ENCODE peak calls at places on chromosomes 1 and 21, in seven cellular contexts. V is fibroblast of the conjunctiva; S is NB4; O is T-helper 2 cell; K is activated naive CD8-positive, alpha-beta T cell treated with anti-CD3 and anti-CD28 coated beads, Interleukin-2, amount 50 U/mL, for 24 hours; R is transverse colon; L is cardiac muscle cell. D is an unnamed sample.

GRCh38 chr1:37481289-37482003 is 7.1 kb downstream of the ZC3H12A start:
- DNase-seq in V (no peak), S (peak), O (no peak), K (no peak), R (peak), L (no peak), D (no peak)

GRCh38 chr1:245666412-245666811 is 511.6 kb downstream of the KIF26B start:
- DNase-seq in V (no peak), S (no peak), O (no peak), K (no peak), R (no peak), L (no peak), D (no peak)

GRCh38 chr1:25837253-25837875 is 17.6 kb downstream of the MTFR1L start:
- DNase-seq in V (no peak), S (no peak), O (no peak), K (no peak), R (no peak), L (no peak), D (no peak)

GRCh38 chr1:162193815-162194214 is 124.3 kb downstream of the NOS1AP start:
- DNase-seq in V (no peak), S (no peak), O (no peak), K (no peak), R (no peak), L (no peak), D (no peak)

GRCh38 chr21:29449306-29449940 is 150.7 kb downstream of the BACH1 start:
- DNase-seq in V (no peak), S (no peak), O (peak), K (no peak), R (no peak), L (no peak), D (peak)

GRCh38 chr1:74772945-74773344 is 40.0 kb downstream of the TYW3 start:
- DNase-seq in V (no peak), S (peak), O (no peak), K (no peak), R (no peak), L (no peak), D (no peak)

GRCh38 chr21:14874379-14874778 is 190.4 kb downstream of the NRIP1 start:
- DNase-seq in V (no peak), S (no peak), O (no peak), K (no peak), R (no peak), L (no peak), D (no peak)

GRCh38 chr1:12275370-12275769 is 45.5 kb downstream of the VPS13D start:
- DNase-seq in V (no peak), S (peak), O (no peak), K (peak), R (peak), L (peak), D (peak)

GRCh38 chr1:6003568-6004411 is 11.6 kb upstream of the NPHP4 start:
- DNase-seq in V (no peak), S (no peak), O (no peak), K (no peak), R (no peak), L (no peak), D (no peak)

GRCh38 chr1:213124590-213124989 is 73.5 kb downstream of the RPS6KC1 start:
- DNase-seq in V (no peak), S (no peak), O (no peak), K (no peak), R (no peak), L (no peak), D (no peak)

GRCh38 chr1:204278254-204278653 is 64.5 kb upstream of the GOLT1A start:
- DNase-seq in V (no peak), S (no peak), O (no peak), K (no peak), R (no peak), L (no peak), D (no peak)

GRCh38 chr21:29077651-29078090 is 4.2 kb upstream of the CCT8 start:
- DNase-seq in V (no peak), S (no peak), O (no peak), K (peak), R (no peak), L (no peak), D (peak)

GRCh38 chr1:55364216-55364615 is 149.1 kb upstream of the USP24 start:
- DNase-seq in V (no peak), S (no peak), O (no peak), K (no peak), R (no peak), L (no peak), D (no peak)

GRCh38 chr1:201329286-201329685 is 46.0 kb downstream of the PKP1 start:
- DNase-seq in V (no peak), S (no peak), O (no peak), K (no peak), R (no peak), L (peak), D (no peak)

GRCh38 chr1:230548997-230549396 is 93.3 kb upstream of the COG2 start:
- DNase-seq in V (no peak), S (no peak), O (no peak), K (no peak), R (no peak), L (no peak), D (no peak)

GRCh38 chr1:100277866-100278265 is 11.8 kb downstream of the RTCA start:
- DNase-seq in V (no peak), S (no peak), O (peak), K (no peak), R (no peak), L (no peak), D (peak)

GRCh38 chr21:40047993-40048730 is 180.9 kb downstream of the PCP4 start:
- DNase-seq in V (no peak), S (no peak), O (no peak), K (no peak), R (no peak), L (no peak), D (no peak)

GRCh38 chr1:18204568-18204967 is 97.0 kb downstream of the IGSF21 start:
- DNase-seq in V (no peak), S (no peak), O (no peak), K (no peak), R (no peak), L (no peak), D (no peak)

GRCh38 chr1:161840363-161840762 is 74.2 kb downstream of the ATF6 start:
- DNase-seq in V (peak), S (no peak), O (no peak), K (no peak), R (no peak), L (no peak), D (no peak)

GRCh38 chr21:28745131-28746055 is 247.3 kb downstream of the LTN1 start:
- DNase-seq in V (peak), S (peak), O (peak), K (peak), R (peak), L (peak), D (peak)

GRCh38 chr1:234409328-234409727 is 36.1 kb downstream of the COA6 start:
- DNase-seq in V (peak), S (no peak), O (no peak), K (no peak), R (no peak), L (no peak), D (no peak)

GRCh38 chr1:18949689-18950414 is 6.6 kb downstream of the IFFO2 start:
- DNase-seq in V (no peak), S (peak), O (no peak), K (peak), R (no peak), L (peak), D (no peak)

GRCh38 chr1:6000444-6001288 is 8.4 kb upstream of the NPHP4 start:
- DNase-seq in V (no peak), S (no peak), O (no peak), K (no peak), R (no peak), L (peak), D (no peak)

GRCh38 chr1:71521655-71522264 is 440.9 kb upstream of the ZRANB2 start:
- DNase-seq in V (peak), S (peak), O (no peak), K (peak), R (peak), L (peak), D (no peak)

GRCh38 chr1:77438239-77438913 is 156.6 kb downstream of the AK5 start:
- DNase-seq in V (peak), S (no peak), O (no peak), K (no peak), R (no peak), L (no peak), D (no peak)

GRCh38 chr1:91273875-91274274 is 130.8 kb downstream of the HFM1 start:
- DNase-seq in V (no peak), S (no peak), O (no peak), K (no peak), R (no peak), L (no peak), D (peak)

GRCh38 chr1:27365372-27366112 is 1.2 kb downstream of the MAP3K6 start:
- DNase-seq in V (peak), S (peak), O (peak), K (peak), R (peak), L (peak), D (peak)

GRCh38 chr1:41851589-41851988 is 67.1 kb downstream of the HIVEP3 start:
- DNase-seq in V (peak), S (peak), O (no peak), K (no peak), R (no peak), L (no peak), D (peak)

GRCh38 chr1:8047686-8048522 is 21.8 kb upstream of the ERRFI1 start:
- DNase-seq in V (peak), S (peak), O (no peak), K (no peak), R (no peak), L (no peak), D (peak)

GRCh38 chr1:201941420-201942128 is 4.8 kb downstream of the LMOD1 start:
- DNase-seq in V (no peak), S (no peak), O (no peak), K (no peak), R (no peak), L (peak), D (no peak)

GRCh38 chr1:204286841-204287387 is 72.8 kb downstream of the PLEKHA6 start:
- DNase-seq in V (no peak), S (peak), O (peak), K (peak), R (peak), L (peak), D (no peak)

GRCh38 chr1:75522389-75522788 is 88.5 kb downstream of the SLC44A5 start:
- DNase-seq in V (no peak), S (no peak), O (no peak), K (no peak), R (no peak), L (peak), D (no peak)

GRCh38 chr1:51990478-51990965 is at the start of gene RAB3B:
- DNase-seq in V (peak), S (peak), O (peak), K (peak), R (peak), L (peak), D (peak)

GRCh38 chr1:51636765-51637522 is 20.1 kb downstream of the OSBPL9 start:
- DNase-seq in V (peak), S (no peak), O (no peak), K (no peak), R (peak), L (no peak), D (no peak)

D was measured in dermis microvascular lymphatic vessel endothelial cell.